ENCODE peak calls at places on chromosomes 7 and 10, in eight cellular contexts. U is heart left ventricle, M is stomach, I is IMR-90, X is upper lobe of left lung, V is tibial nerve, F is ovary, O is body of pancreas. E is an unnamed sample.

GRCh38 chr10:79245539-79246208 is 101.6 kb upstream of the PPIF start:
- DNase-seq in I (no peak), U (no peak), M (no peak), V (no peak), F (no peak), X (no peak), O (no peak), E (no peak)

GRCh38 chr7:17671956-17672355 is 268.3 kb downstream of the SNX13 start:
- DNase-seq in V (no peak), I (no peak), U (no peak), F (no peak), M (no peak), X (no peak), O (no peak), E (no peak)

GRCh38 chr10:103566536-103566935 is 73.0 kb downstream of the NEURL1 start:
- DNase-seq in F (no peak), V (no peak), M (no peak), X (no peak), I (peak), O (no peak), U (no peak), E (no peak)

GRCh38 chr7:102185796-102186195 is 100.9 kb upstream of the SH2B2 start:
- DNase-seq in U (no peak), M (no peak), F (no peak), O (no peak), X (no peak), I (no peak), V (no peak), E (no peak)

GRCh38 chr10:43055217-43055616 is 21.7 kb upstream of the RET start:
- DNase-seq in O (no peak), M (no peak), I (no peak), F (no peak), U (peak), X (peak), V (no peak), E (no peak)

GRCh38 chr7:91520645-91521044 is 256.4 kb downstream of the FZD1 start:
- DNase-seq in O (no peak), X (no peak), I (no peak), M (no peak), F (no peak), U (no peak), V (no peak), E (no peak)

GRCh38 chr10:78116451-78116850 is 82.8 kb downstream of the RPS24 start:
- DNase-seq in F (no peak), I (no peak), M (no peak), X (no peak), V (no peak), U (no peak), O (no peak), E (no peak)

GRCh38 chr7:30618080-30618676 is 23.5 kb downstream of the GARS1 start:
- DNase-seq in U (no peak), X (no peak), V (no peak), M (no peak), I (no peak), F (no peak), O (no peak), E (no peak)

GRCh38 chr10:787933-788651 is 98.6 kb upstream of the DIP2C start:
- DNase-seq in M (peak), O (no peak), U (peak), F (no peak), I (peak), X (peak), V (no peak), E (no peak)

GRCh38 chr7:115352375-115352774 is 430.5 kb downstream of the MDFIC start:
- DNase-seq in U (no peak), X (no peak), M (no peak), V (no peak), O (no peak), F (no peak), I (peak), E (no peak)

GRCh38 chr7:36084485-36085091 is 68.5 kb upstream of the EEPD1 start:
- DNase-seq in M (peak), X (peak), I (peak), F (peak), V (no peak), O (peak), U (peak), E (no peak)

GRCh38 chr7:26131056-26131589 is 20.9 kb upstream of the NFE2L3 start:
- DNase-seq in F (no peak), M (no peak), X (no peak), V (no peak), U (no peak), O (no peak), I (no peak), E (no peak)

GRCh38 chr7:29287366-29287765 is 92.8 kb downstream of the CHN2 start:
- DNase-seq in X (no peak), V (no peak), I (peak), O (no peak), U (no peak), M (no peak), F (no peak), E (no peak)

GRCh38 chr10:113226404-113226803 is 276.4 kb downstream of the TCF7L2 start:
- DNase-seq in O (no peak), V (no peak), X (no peak), M (no peak), I (no peak), F (no peak), U (no peak), E (no peak)

GRCh38 chr7:136254148-136254547 is 277.0 kb upstream of the MTPN start:
- DNase-seq in U (no peak), M (no peak), X (no peak), F (no peak), O (no peak), V (no peak), I (no peak), E (no peak)

GRCh38 chr7:30845426-30846135 is 66.1 kb upstream of the AQP1 start:
- DNase-seq in X (peak), V (peak), M (no peak), O (no peak), I (peak), F (peak), U (peak), E (no peak)

GRCh38 chr7:156475666-156476065 is 164.9 kb upstream of the RNF32 start:
- DNase-seq in M (no peak), F (peak), U (no peak), V (no peak), I (peak), X (peak), O (no peak), E (no peak)

GRCh38 chr7:90119178-90119971 is 34.9 kb upstream of the STEAP1 start:
- DNase-seq in U (peak), O (peak), X (no peak), F (peak), M (no peak), V (no peak), I (peak), E (peak)

GRCh38 chr10:114403545-114404161 is 649 bp downstream of the AFAP1L2 start:
- DNase-seq in X (no peak), F (peak), M (no peak), V (no peak), O (peak), U (peak), I (no peak), E (no peak)

GRCh38 chr7:55109384-55110167 is 90.8 kb downstream of the EGFR start:
- DNase-seq in O (no peak), F (peak), X (no peak), I (peak), M (peak), V (no peak), U (no peak), E (no peak)

GRCh38 chr10:28090506-28090905 is 91.6 kb upstream of the ODAD2 start:
- DNase-seq in I (no peak), M (no peak), U (no peak), X (no peak), F (no peak), V (no peak), O (no peak), E (no peak)

GRCh38 chr10:28091913-28092312 is 93.0 kb upstream of the ODAD2 start:
- DNase-seq in F (no peak), O (no peak), M (no peak), I (no peak), X (no peak), V (no peak), U (no peak), E (no peak)

GRCh38 chr10:28094121-28094520 is 95.2 kb upstream of the ODAD2 start:
- DNase-seq in X (no peak), F (no peak), V (no peak), U (no peak), M (no peak), I (no peak), O (no peak), E (no peak)

GRCh38 chr10:28097633-28098032 is 98.8 kb upstream of the ODAD2 start:
- DNase-seq in X (no peak), U (no peak), M (no peak), V (no peak), I (no peak), F (no peak), O (no peak), E (no peak)

DNA sequence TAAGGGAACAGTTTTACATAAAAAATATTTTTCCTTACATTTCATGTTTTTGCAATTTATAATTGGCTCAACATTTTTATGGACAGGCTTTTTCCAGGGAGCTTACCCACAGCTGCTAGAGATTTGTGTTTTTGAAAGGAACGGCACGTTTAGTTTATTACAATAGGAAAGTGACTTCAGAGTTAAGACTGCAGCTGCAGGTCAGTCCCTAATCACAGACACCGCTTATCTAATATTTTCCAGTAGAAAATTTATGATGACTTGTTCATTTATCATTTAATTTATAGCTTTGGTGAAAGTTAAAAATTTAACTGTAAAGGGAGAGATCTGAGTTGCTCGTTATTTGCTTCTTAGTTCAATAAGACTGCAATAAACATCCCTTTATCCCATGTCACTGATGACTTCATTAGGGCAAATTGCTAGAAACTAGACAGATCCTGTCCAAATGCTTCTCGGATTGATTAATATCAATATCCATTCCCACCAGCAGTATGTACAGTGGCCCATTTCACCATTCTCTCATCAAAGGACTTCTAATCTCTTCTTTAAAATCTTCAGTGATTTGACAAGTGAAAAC is 97.0 kb upstream of the ODAD2 start:
- DNase-seq in V (no peak), I (no peak), X (no peak), O (no peak), F (no peak), U (no peak), M (no peak), E (no peak)
- H3K4me3 ChIP-seq in V (no peak), I (no peak), X (no peak), O (no peak), F (no peak), U (no peak), M (no peak), E (no peak)

GRCh38 chr10:101967713-101968112 is 88.3 kb downstream of the ARMH3 start:
- DNase-seq in I (peak), U (peak), F (no peak), O (no peak), X (no peak), V (no peak), M (no peak), E (no peak)

GRCh38 chr10:101967119-101967518 is 88.9 kb downstream of the ARMH3 start:
- DNase-seq in V (no peak), X (no peak), F (no peak), U (peak), I (no peak), M (no peak), O (no peak), E (no peak)

GRCh38 chr10:101968910-101969321 is 87.1 kb downstream of the ARMH3 start:
- DNase-seq in I (no peak), V (no peak), M (no peak), F (no peak), U (no peak), X (no peak), O (no peak), E (no peak)

GRCh38 chr10:101968286-101968685 is 87.7 kb downstream of the ARMH3 start:
- DNase-seq in X (no peak), V (no peak), M (no peak), O (no peak), F (no peak), U (no peak), I (no peak), E (no peak)

GRCh38 chr10:101969496-101969895 is 86.5 kb downstream of the ARMH3 start:
- DNase-seq in O (no peak), U (no peak), M (no peak), F (no peak), X (no peak), V (no peak), I (no peak), E (no peak)
- TF ChIP-seq POLR2A in O (no peak), U (no peak), M (no peak), F (no peak), X (no peak), V (no peak), I (no peak), E (no peak)

DNA sequence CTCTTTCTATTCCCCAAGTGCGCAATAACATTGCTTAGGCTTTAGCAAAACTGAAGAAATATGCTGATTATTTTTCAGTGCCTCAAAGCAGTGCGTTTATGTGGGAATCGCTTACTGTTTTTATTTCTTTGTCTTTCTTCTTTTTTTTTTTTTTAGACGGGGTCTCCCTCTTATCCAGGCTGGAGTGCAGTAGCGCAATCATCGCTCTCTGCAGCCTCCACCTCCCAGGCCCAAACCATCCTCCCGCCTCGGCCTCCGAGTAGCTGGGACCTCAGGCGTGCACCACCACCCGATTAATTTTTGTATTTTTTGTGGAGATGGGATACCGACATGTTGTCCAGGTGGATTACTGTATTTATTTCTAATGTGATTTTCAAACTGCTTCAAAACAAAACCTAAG is 1.2 kb downstream of the DENND10 start:
- DNase-seq in V (no peak), I (no peak), F (no peak), M (no peak), X (no peak), U (no peak), O (no peak), E (no peak)
- H3K4me3 ChIP-seq in V (peak), I (peak), F (peak), M (peak), X (no peak), U (peak), O (no peak), E (peak)

GRCh38 chr10:3455385-3456334 is 283.1 kb upstream of the PITRM1 start:
- DNase-seq in X (no peak), M (no peak), O (no peak), I (peak), V (no peak), F (no peak), U (no peak), E (no peak)
- TF ChIP-seq POLR2A in X (no peak), M (no peak), O (no peak), I (no peak), V (no peak), F (no peak), U (no peak), E (no peak)

E was measured in Peyer's patch.